ENCODE peak calls at places on chromosomes 2 and 18, in eight cellular contexts. R is adrenal gland; M is naive thymus-derived CD4-positive, alpha-beta T cell; S is PC-3; L is breast epithelium; O is OCI-LY7; I is pancreas; Y is endodermal cell. Z is an unnamed sample.

GRCh38 chr2:237867465-237867864 is 8.0 kb downstream of the RAMP1 start:
- DNase-seq in O (no peak), M (no peak), L (no peak), S (peak), I (no peak), R (no peak), Y (peak), Z (no peak)

GRCh38 chr2:113791697-113792590 is 35.5 kb upstream of the SLC35F5 start:
- DNase-seq in M (no peak), O (peak), I (no peak), Y (no peak), S (peak), L (no peak), R (no peak), Z (no peak)

GRCh38 chr2:3324404-3325281 is 53.0 kb downstream of the EIPR1 start:
- DNase-seq in M (no peak), O (no peak), Y (no peak), L (no peak), I (no peak), R (no peak), S (no peak), Z (no peak)

GRCh38 chr2:84482588-84482987 is 23.5 kb upstream of the SUCLG1 start:
- DNase-seq in S (no peak), O (no peak), Y (no peak), L (no peak), I (no peak), R (no peak), M (no peak), Z (no peak)

GRCh38 chr2:12534646-12535263 is 182.0 kb upstream of the TRIB2 start:
- DNase-seq in R (peak), I (no peak), Y (no peak), S (peak), O (no peak), L (peak), M (no peak), Z (no peak)

GRCh38 chr2:216316743-216317142 is 55.5 kb downstream of the MARCHF4 start:
- DNase-seq in R (no peak), L (no peak), Y (peak), O (no peak), S (peak), M (no peak), I (no peak), Z (no peak)

GRCh38 chr18:8966819-8967218 is 135.7 kb upstream of the NDUFV2 start:
- DNase-seq in S (no peak), O (no peak), Y (no peak), L (no peak), M (no peak), I (no peak), R (no peak), Z (no peak)

GRCh38 chr2:45128580-45128997 is 119.3 kb upstream of the SIX2 start:
- DNase-seq in I (no peak), Y (no peak), L (no peak), R (peak), O (no peak), M (no peak), S (peak), Z (no peak)

GRCh38 chr2:233353769-233354499 is at the start of gene DGKD:
- DNase-seq in I (peak), O (peak), Y (peak), L (peak), M (peak), R (peak), S (peak), Z (no peak)

GRCh38 chr2:10914272-10914693 is 2.5 kb downstream of the KCNF1 start:
- DNase-seq in Y (peak), O (no peak), L (no peak), R (no peak), I (no peak), M (no peak), S (no peak), Z (peak)

GRCh38 chr2:24820598-24821432 is 27.6 kb downstream of the CENPO start:
- DNase-seq in L (no peak), R (no peak), M (no peak), S (no peak), I (no peak), O (no peak), Y (peak), Z (no peak)

GRCh38 chr2:43154685-43155084 is 71.7 kb downstream of the ZFP36L2 start:
- DNase-seq in M (no peak), I (no peak), Y (no peak), O (no peak), R (no peak), S (no peak), L (no peak), Z (no peak)

GRCh38 chr2:223185638-223186037 is 133.6 kb downstream of the KCNE4 start:
- DNase-seq in S (no peak), Y (no peak), O (no peak), M (no peak), R (no peak), L (no peak), I (no peak), Z (no peak)

GRCh38 chr2:127070221-127070620 is 36.7 kb downstream of the BIN1 start:
- DNase-seq in S (no peak), R (no peak), Y (no peak), O (no peak), I (no peak), M (no peak), L (no peak), Z (no peak)

GRCh38 chr2:122707224-122707824 is 951.9 kb downstream of the TSN start:
- DNase-seq in M (no peak), S (no peak), L (no peak), I (no peak), R (no peak), O (no peak), Y (no peak), Z (no peak)

GRCh38 chr2:172829229-172829628 is 93.6 kb downstream of the RAPGEF4 start:
- DNase-seq in I (no peak), R (no peak), S (peak), O (no peak), Y (no peak), M (no peak), L (no peak), Z (no peak)

GRCh38 chr2:112712903-112713584 is 7.8 kb upstream of the NT5DC4 start:
- DNase-seq in O (no peak), Y (no peak), L (no peak), S (peak), M (no peak), I (no peak), R (peak), Z (peak)

DNA sequence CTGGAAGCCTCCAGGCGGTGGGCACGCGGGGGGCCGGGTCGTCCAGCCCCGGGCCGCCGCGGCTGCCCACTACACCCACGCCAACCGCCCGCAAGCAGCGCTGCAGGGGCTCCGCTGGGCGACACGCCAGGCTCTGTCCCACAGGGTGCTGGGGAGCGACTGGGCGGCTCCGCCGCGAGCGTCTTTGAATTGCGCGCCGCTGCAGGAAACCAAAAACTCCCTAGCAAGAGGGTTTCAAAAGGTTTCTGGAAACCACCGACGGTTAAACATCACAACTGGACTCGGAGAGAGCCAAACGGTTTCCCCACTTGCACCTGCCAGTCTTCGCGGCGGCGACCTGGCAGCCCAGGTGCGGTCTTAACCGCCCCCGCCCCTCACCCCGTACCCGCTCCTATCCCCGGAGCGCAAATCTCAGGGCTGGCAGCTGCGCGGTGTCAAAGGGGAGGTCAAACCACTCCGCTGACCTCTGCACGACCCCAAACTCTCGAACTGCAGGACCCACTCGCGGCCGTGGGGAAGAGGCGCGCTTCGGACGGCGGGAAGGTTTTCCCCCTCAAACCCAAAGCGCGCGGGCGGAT is 1.0 kb downstream of the CXCR4 start:
- DNase-seq in L (no peak), O (peak), M (peak), R (peak), S (no peak), I (peak), Y (peak), Z (no peak)
- H3K27ac ChIP-seq in L (peak), O (peak), M (peak), R (no peak), S (no peak), I (peak), Y (peak), Z (no peak)

GRCh38 chr2:74051504-74051903 is 66.8 kb downstream of the TET3 start:
- DNase-seq in Y (no peak), M (no peak), I (no peak), R (no peak), S (no peak), O (no peak), L (no peak), Z (no peak)
- H3K27ac ChIP-seq in Y (no peak), M (no peak), I (no peak), R (no peak), S (no peak), O (no peak), L (no peak), Z (no peak)

DNA sequence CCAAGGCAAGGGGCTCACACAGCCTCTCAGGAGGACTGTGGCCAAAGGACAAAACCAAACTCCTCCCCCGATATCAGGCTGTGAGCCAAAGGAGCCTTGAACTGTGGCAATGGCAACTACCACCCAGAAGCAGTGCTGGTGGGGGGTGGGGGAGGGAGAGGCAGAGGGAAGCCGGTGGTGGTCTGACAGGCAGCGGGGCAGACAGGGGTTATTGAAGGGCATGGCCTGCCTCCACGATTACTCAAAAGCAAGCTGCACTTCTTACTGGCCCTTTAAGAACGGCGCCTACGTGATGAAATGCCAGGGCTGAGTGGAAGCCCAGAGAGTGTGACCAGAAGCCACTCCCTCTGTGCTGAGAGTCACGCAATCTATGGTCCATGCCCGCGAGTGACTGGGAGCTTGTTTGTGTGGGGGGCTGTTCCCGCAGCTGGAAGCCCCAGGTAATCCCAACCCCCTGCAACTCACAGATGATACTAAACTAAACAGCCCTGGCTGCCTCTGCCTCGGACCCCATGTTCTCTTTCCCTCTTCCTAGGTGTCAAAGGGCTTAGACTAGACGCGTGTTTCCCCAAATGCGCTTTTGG is 128.2 kb upstream of the CXCR4 start:
- DNase-seq in S (no peak), O (peak), L (peak), I (no peak), M (no peak), Y (peak), R (peak), Z (no peak)
- H3K27ac ChIP-seq in S (no peak), O (peak), L (no peak), I (no peak), M (no peak), Y (no peak), R (no peak), Z (no peak)

GRCh38 chr2:9832586-9832985 is 10.7 kb upstream of the TAF1B start:
- DNase-seq in R (no peak), O (no peak), I (no peak), M (no peak), S (no peak), L (no peak), Y (no peak), Z (no peak)

GRCh38 chr2:9836074-9836473 is 7.2 kb upstream of the TAF1B start:
- DNase-seq in S (no peak), M (no peak), L (no peak), Y (no peak), I (no peak), O (no peak), R (no peak), Z (no peak)

GRCh38 chr2:9826208-9826607 is 17.1 kb upstream of the TAF1B start:
- DNase-seq in R (no peak), S (no peak), M (no peak), O (no peak), I (no peak), Y (no peak), L (no peak), Z (no peak)

GRCh38 chr2:9831670-9832069 is 11.6 kb upstream of the TAF1B start:
- DNase-seq in L (no peak), O (no peak), S (no peak), Y (peak), I (no peak), R (no peak), M (no peak), Z (no peak)

GRCh38 chr2:9830685-9831410 is 12.4 kb upstream of the TAF1B start:
- DNase-seq in L (no peak), R (no peak), S (no peak), I (no peak), Y (no peak), O (no peak), M (no peak), Z (no peak)
- H3K27ac ChIP-seq in L (peak), R (no peak), S (peak), I (peak), Y (no peak), O (no peak), M (no peak), Z (no peak)

DNA sequence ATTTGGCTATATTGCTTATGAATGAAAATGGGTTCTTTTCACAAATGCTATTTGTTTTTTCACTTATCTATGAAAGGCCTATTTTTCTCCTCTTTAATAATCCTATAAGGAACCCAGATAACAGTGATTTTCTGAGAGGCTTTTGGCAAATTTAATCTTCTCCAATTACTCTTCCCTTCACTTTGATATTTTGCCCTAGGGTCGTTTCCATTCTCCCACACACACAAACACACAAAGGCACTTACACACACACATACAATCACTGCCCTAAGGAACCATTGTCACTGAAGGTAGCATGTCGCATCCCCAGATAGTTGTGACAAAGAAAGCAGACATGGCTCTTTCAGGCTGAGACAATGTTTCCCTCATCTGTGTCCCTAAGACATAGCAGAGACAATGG is 170.1 kb upstream of the PGAP1 start:
- DNase-seq in M (no peak), L (no peak), I (no peak), Y (no peak), R (no peak), S (no peak), O (no peak), Z (no peak)
- H3K27ac ChIP-seq in M (no peak), L (no peak), I (no peak), Y (no peak), R (no peak), S (no peak), O (no peak), Z (no peak)

DNA sequence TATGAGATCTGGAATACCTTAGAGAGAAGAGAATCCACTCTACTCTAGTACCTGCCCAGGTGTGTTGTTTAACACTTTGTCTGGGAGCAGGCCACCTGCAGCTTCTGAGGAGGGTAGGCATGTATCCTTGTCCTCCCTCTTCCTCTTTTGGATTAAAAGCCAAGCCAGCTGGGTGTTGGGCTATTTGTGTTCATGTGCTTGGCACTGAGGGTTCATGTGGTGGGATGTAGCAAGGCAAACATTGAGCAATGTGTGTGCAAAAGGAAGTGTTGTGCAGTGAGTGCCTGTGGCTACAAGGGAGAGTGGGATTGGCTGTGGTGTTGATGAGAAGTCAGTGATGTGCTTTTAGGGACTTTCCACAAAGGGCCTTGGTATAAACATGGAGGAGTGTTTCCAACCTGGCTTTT is 23.0 kb downstream of the TTLL4 start:
- DNase-seq in S (peak), Y (no peak), R (peak), M (no peak), O (no peak), I (no peak), L (peak), Z (no peak)
- H3K27ac ChIP-seq in S (peak), Y (no peak), R (no peak), M (no peak), O (no peak), I (peak), L (peak), Z (peak)

GRCh38 chr2:200509227-200509607 is 651 bp downstream of the KCTD18 start:
- DNase-seq in S (no peak), M (no peak), I (no peak), R (no peak), O (peak), L (no peak), Y (peak), Z (no peak)
- H3K27ac ChIP-seq in S (peak), M (peak), I (peak), R (no peak), O (peak), L (peak), Y (no peak), Z (peak)

GRCh38 chr2:224947566-224947965 is 94.7 kb downstream of the DOCK10 start:
- DNase-seq in I (no peak), L (no peak), Y (no peak), R (no peak), O (peak), S (no peak), M (no peak), Z (no peak)
- H3K27ac ChIP-seq in I (no peak), L (no peak), Y (no peak), R (no peak), O (peak), S (no peak), M (peak), Z (no peak)

GRCh38 chr2:77807531-77808215 is 285.5 kb upstream of the LRRTM4 start:
- DNase-seq in O (no peak), I (no peak), R (no peak), S (peak), L (no peak), M (no peak), Y (no peak), Z (no peak)
- H3K27ac ChIP-seq in O (no peak), I (no peak), R (no peak), S (no peak), L (no peak), M (no peak), Y (no peak), Z (no peak)

GRCh38 chr2:79159653-79160052 is at the start of gene REG3A:
- DNase-seq in I (no peak), S (no peak), Y (no peak), L (no peak), O (no peak), R (no peak), M (no peak), Z (no peak)
- H3K27ac ChIP-seq in I (peak), S (no peak), Y (no peak), L (no peak), O (no peak), R (no peak), M (no peak), Z (no peak)

Z was measured in caudate nucleus.